ENCODE peak calls at places on chromosomes 1 and 21, in eight cellular contexts. J is GM18507, P is AG10803, Q is left colon, S is H9, Y is body of pancreas, B is neuronal stem cell, T is glutamatergic neuron. D is an unnamed sample.

GRCh38 chr1:222314839-222315238 is 233.1 kb downstream of the HHIPL2 start:
- DNase-seq in Q (no peak), T (no peak), P (no peak), B (no peak), S (no peak), Y (no peak), J (no peak), D (no peak)

GRCh38 chr1:233662503-233663105 is 48.7 kb downstream of the KCNK1 start:
- DNase-seq in T (no peak), J (no peak), B (no peak), Q (no peak), S (no peak), Y (no peak), P (peak), D (no peak)

GRCh38 chr1:183148599-183148998 is 37.5 kb upstream of the LAMC2 start:
- DNase-seq in B (no peak), J (no peak), S (no peak), T (no peak), Q (no peak), Y (no peak), P (peak), D (no peak)

GRCh38 chr1:69921501-69921900 is 283.9 kb downstream of the LRRC40 start:
- DNase-seq in Y (no peak), S (no peak), J (no peak), B (no peak), P (no peak), T (no peak), Q (no peak), D (no peak)

GRCh38 chr1:247273013-247273412 is 17.1 kb downstream of the VN1R5 start:
- DNase-seq in B (no peak), J (no peak), P (no peak), T (no peak), Y (no peak), S (no peak), Q (no peak), D (no peak)

GRCh38 chr1:71045463-71046028 is 2.1 kb downstream of the PTGER3 start:
- DNase-seq in Y (no peak), J (no peak), B (no peak), T (no peak), S (no peak), Q (no peak), P (no peak), D (no peak)

GRCh38 chr1:151968058-151968457 is 25.6 kb downstream of the S100A10 start:
- DNase-seq in S (peak), J (peak), Y (peak), P (peak), B (peak), T (no peak), Q (peak), D (no peak)

GRCh38 chr1:25616080-25616931 is at the start of gene MAN1C1:
- DNase-seq in P (peak), T (peak), Y (peak), J (peak), Q (peak), B (peak), S (peak), D (peak)

GRCh38 chr1:62213075-62213914 is 18.6 kb downstream of the L1TD1 start:
- DNase-seq in B (no peak), J (no peak), S (no peak), Y (no peak), T (no peak), Q (no peak), P (no peak), D (no peak)

GRCh38 chr1:65791860-65792670 is 630 bp upstream of the PDE4B start:
- DNase-seq in T (peak), Q (no peak), P (peak), B (peak), S (peak), Y (no peak), J (no peak), D (no peak)

GRCh38 chr1:246632584-246633168 is 66.4 kb downstream of the CNST start:
- DNase-seq in B (no peak), T (no peak), Y (no peak), P (peak), Q (no peak), S (no peak), J (no peak), D (no peak)

GRCh38 chr1:19738106-19738505 is 61.6 kb downstream of the TMCO4 start:
- DNase-seq in P (no peak), B (no peak), J (no peak), T (no peak), Q (no peak), S (no peak), Y (peak), D (no peak)

GRCh38 chr1:65059930-65060538 is 88.0 kb upstream of the AK4 start:
- DNase-seq in B (no peak), P (peak), Y (no peak), Q (no peak), T (no peak), J (no peak), S (no peak), D (no peak)

GRCh38 chr21:45004481-45005263 is 64.8 kb downstream of the SLX9 start:
- DNase-seq in Q (no peak), Y (peak), J (no peak), T (peak), S (no peak), P (no peak), B (no peak), D (no peak)

GRCh38 chr1:76868916-76869315 is 1.6 kb downstream of the ST6GALNAC5 start:
- DNase-seq in Y (peak), J (no peak), Q (no peak), P (no peak), B (peak), S (peak), T (peak), D (no peak)

D was measured in frontal cortex.